ENCODE peak calls at places on chromosomes 4 and X, in seven cellular contexts. U is A549, C is endothelial cell of umbilical vein, B is tibial nerve, M is ascending aorta, Q is cardiac fibroblast, D is ovary. N is an unnamed sample.

GRCh38 chr4:167031534-167032156 is 202.6 kb downstream of the SPOCK3 start:
- DNase-seq in U (no peak), C (peak; percentile 80), B (no peak), M (no peak), Q (peak; percentile 33), D (no peak), N (peak; percentile 87)

GRCh38 chr4:14701896-14702295 is 300.4 kb upstream of the CPEB2 start:
- DNase-seq in U (no peak), C (no peak), B (no peak), M (no peak), Q (peak; percentile 6), D (no peak), N (no peak)

GRCh38 chr4:24856586-24856985 is 56.3 kb downstream of the CCDC149 start:
- DNase-seq in U (no peak), C (no peak), B (no peak), M (no peak), Q (peak; percentile 46), D (peak; percentile 19), N (no peak)

GRCh38 chr4:119041951-119042560 is 93.6 kb upstream of the MYOZ2 start:
- DNase-seq in U (peak; percentile 56), C (peak; percentile 86), B (no peak), M (no peak), Q (peak; percentile 83), D (peak; percentile 29), N (peak; percentile 76)

GRCh38 chr4:28269426-28269825 is 1408.8 kb downstream of the STIM2 start:
- DNase-seq in U (no peak), C (no peak), B (no peak), M (no peak), Q (peak; percentile 19), D (no peak), N (no peak)

GRCh38 chr4:25921922-25922321 is 7.9 kb downstream of the SMIM20 start:
- DNase-seq in U (no peak), C (no peak), B (no peak), M (no peak), Q (no peak), D (no peak), N (no peak)

GRCh38 chr4:80007745-80008149 is 65.3 kb downstream of the ANTXR2 start:
- DNase-seq in U (no peak), C (peak; percentile 83), B (no peak), M (no peak), Q (no peak), D (no peak), N (peak; percentile 20)

GRCh38 chr4:87071401-87071800 is 136.6 kb downstream of the AFF1 start:
- DNase-seq in U (no peak), C (no peak), B (no peak), M (no peak), Q (no peak), D (no peak), N (no peak)

GRCh38 chr4:162715401-162715800 is 451.3 kb downstream of the NAF1 start:
- DNase-seq in U (no peak), C (no peak), B (no peak), M (no peak), Q (no peak), D (no peak), N (no peak)

GRCh38 chrX:150429577-150429976 is 66.5 kb downstream of the MAMLD1 start:
- DNase-seq in U (no peak), C (no peak), B (no peak), M (no peak), Q (peak; percentile 74), D (no peak), N (peak; percentile 87)

GRCh38 chr4:184957451-184958115 is 60.7 kb upstream of the HELT start:
- DNase-seq in U (no peak), C (no peak), B (no peak), M (no peak), Q (no peak), D (no peak), N (no peak)

GRCh38 chrX:22105231-22105630 is 73.1 kb downstream of the PHEX start:
- DNase-seq in U (no peak), C (no peak), B (no peak), M (no peak), Q (peak; percentile 47), D (no peak), N (no peak)

GRCh38 chr4:23241408-23241807 is 548.7 kb downstream of the GBA3 start:
- DNase-seq in U (no peak), C (no peak), B (no peak), M (no peak), Q (no peak), D (no peak), N (no peak)

GRCh38 chr4:71004281-71004851 is 10.9 kb downstream of the DCK start:
- DNase-seq in U (no peak), C (no peak), B (no peak), M (no peak), Q (no peak), D (no peak), N (no peak)

GRCh38 chrX:80576267-80576666 is 156.0 kb downstream of the TENT5D start:
- DNase-seq in U (no peak), C (no peak), B (no peak), M (no peak), Q (no peak), D (no peak), N (no peak)

GRCh38 chrX:44621088-44621487 is 78.4 kb upstream of the FUNDC1 start:
- DNase-seq in U (no peak), C (no peak), B (no peak), M (no peak), Q (no peak), D (no peak), N (no peak)

GRCh38 chr4:541271-541670 is 34.8 kb downstream of the TMEM271 start:
- DNase-seq in U (no peak), C (no peak), B (no peak), M (no peak), Q (no peak), D (no peak), N (no peak)

GRCh38 chr4:72505314-72505744 is 63.7 kb downstream of the ADAMTS3 start:
- DNase-seq in U (no peak), C (peak; percentile 52), B (no peak), M (no peak), Q (peak; percentile 83), D (no peak), N (peak; percentile 53)
- TF ChIP-seq CTCF in U (peak; percentile 29), C (peak; percentile 58), B (peak; percentile 39), M (peak; percentile 24), Q (peak; percentile 85), D (peak; percentile 19), N (peak; percentile 82)

DNA sequence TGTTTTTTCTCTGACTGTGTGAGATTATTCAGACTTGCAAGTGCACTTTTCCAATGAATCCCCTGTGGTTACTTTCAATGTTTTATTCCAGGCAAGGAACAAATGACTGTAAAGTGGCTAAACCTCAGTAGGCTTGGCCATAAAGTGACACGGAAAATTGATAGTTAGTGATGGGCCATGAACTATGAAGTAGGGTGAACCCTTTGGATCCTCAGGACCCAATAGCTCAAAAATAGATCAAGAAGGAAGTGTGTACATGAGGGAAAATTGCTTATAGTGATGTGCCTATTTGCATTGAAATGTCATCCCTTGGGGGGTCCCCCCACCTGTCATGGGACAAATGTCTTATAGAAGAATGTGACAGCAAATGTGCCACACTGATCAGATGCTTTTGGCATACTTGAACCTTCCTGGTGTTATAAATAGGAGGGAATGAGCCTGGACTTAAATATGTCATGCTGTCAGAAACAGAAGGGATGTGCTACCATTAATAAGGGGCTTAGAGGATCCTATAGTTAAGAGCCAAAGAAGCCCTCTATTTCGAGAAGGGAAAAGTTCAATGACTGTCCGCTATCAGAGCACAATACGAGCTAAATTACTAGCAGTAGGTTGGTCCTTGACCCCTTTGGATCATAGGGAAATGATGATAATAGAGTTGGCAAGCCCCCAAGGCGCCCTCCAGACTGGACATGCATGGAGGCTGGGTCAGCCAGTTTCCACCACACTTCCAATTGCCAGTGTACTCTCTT is 30.3 kb downstream of the SLC16A2 start:
- DNase-seq in U (no peak), C (no peak), B (no peak), M (no peak), Q (no peak), D (no peak), N (no peak)
- H3K4me3 ChIP-seq in U (no peak overlapping the region), C (no peak overlapping the region), B (no peak overlapping the region), M (no peak overlapping the region), Q (no peak overlapping the region), D (no peak overlapping the region), N (no peak overlapping the region)

GRCh38 chr4:121675715-121676114 is 21.1 kb downstream of the ANXA5 start:
- DNase-seq in U (no peak), C (no peak), B (no peak), M (no peak), Q (peak; percentile 65), D (no peak), N (no peak)
- TF ChIP-seq CTCF in U (no peak), C (no peak), B (no peak), M (no peak), Q (peak; percentile 48), D (no peak), N (no peak)

GRCh38 chr4:53703267-53703655 is 112.0 kb upstream of the LNX1 start:
- DNase-seq in U (no peak), C (no peak), B (no peak), M (no peak), Q (no peak), D (no peak), N (no peak)
- H3K4me3 ChIP-seq in U (no peak overlapping the region), C (no peak overlapping the region), B (no peak overlapping the region), M (peak overlapping the region; percentile 39), Q (no peak overlapping the region), D (no peak overlapping the region), N (no peak overlapping the region)

DNA sequence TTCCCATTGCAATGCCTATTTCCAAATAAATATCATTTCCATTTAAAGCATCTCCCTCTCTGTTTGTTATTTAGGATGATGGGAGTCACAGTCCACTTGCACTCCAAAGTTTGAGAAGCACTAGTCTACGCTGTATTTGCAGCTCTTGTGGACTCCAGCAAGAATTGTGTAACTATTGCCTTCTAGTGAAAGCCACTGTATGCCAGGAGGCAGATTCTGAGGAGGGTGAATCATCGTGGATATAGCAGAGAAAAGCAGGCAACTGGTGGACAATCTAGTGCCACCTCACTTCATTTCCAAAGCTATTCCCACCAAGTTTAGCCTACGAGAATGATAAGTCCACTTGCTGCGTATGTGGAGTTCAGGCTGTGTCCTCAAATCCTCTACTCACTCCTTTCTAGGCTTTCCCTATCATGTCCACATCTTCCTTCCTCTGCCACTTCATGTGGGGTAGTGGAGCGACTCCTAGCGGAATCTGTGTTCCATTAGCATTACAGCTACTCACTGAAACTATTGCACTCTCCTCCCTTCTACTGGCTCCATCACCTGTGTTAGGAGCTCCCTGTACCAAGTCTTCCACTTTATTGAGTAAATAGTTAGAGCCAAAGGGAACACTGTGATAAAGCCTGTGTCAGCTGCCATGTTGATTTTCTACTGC is 501.8 kb upstream of the GALNT7 start:
- DNase-seq in U (no peak), C (no peak), B (no peak), M (no peak), Q (no peak), D (no peak), N (peak; percentile 36)
- TF ChIP-seq CTCF in U (no peak), C (no peak), B (no peak), M (no peak), Q (no peak), D (no peak), N (no peak)

N was measured in bronchial epithelial cell.